ENCODE peak calls at places on chromosomes 4 and X, in eight cellular contexts. C, Z, W, M, D, L, K and X are unnamed samples. For H3K4me1, the result is how much of the 10 kb centered on the place peaks cover.

GRCh38 chrX:107894038-107894437 is 68.4 kb downstream of the MID2 start:
- DNase-seq in Z (no peak), K (no peak), L (no peak), C (peak), D (peak), M (peak), W (peak), X (no peak)

GRCh38 chrX:153245288-153245731 is 66.2 kb downstream of the MAGEA1 start:
- DNase-seq in D (no peak), W (no peak), Z (no peak), M (peak), C (peak), L (no peak), K (no peak), X (no peak)

GRCh38 chrX:20063153-20063552 is 53.6 kb downstream of the MAP7D2 start:
- DNase-seq in W (no peak), K (no peak), M (no peak), Z (no peak), C (no peak), L (no peak), D (no peak), X (no peak)

GRCh38 chr4:155818639-155819038 is 47.4 kb downstream of the ASIC5 start:
- DNase-seq in C (no peak), K (no peak), D (no peak), L (no peak), Z (no peak), W (no peak), M (no peak), X (no peak)

GRCh38 chr4:31334086-31334910 is 614.1 kb downstream of the PCDH7 start:
- DNase-seq in M (no peak), K (no peak), L (no peak), C (no peak), D (no peak), Z (no peak), W (no peak), X (no peak)

GRCh38 chr4:173707658-173708415 is 177.8 kb upstream of the HAND2 start:
- DNase-seq in K (no peak), D (no peak), M (no peak), C (no peak), W (no peak), L (no peak), Z (no peak), X (no peak)

GRCh38 chrX:19568422-19568821 is 53.1 kb upstream of the MAP3K15 start:
- DNase-seq in K (no peak), D (no peak), M (no peak), C (no peak), W (no peak), L (no peak), Z (no peak), X (no peak)

GRCh38 chrX:103629295-103630170 is 758 bp downstream of the TCEAL1 start:
- DNase-seq in W (peak), L (peak), K (peak), M (peak), Z (peak), D (peak), C (peak), X (no peak)

DNA sequence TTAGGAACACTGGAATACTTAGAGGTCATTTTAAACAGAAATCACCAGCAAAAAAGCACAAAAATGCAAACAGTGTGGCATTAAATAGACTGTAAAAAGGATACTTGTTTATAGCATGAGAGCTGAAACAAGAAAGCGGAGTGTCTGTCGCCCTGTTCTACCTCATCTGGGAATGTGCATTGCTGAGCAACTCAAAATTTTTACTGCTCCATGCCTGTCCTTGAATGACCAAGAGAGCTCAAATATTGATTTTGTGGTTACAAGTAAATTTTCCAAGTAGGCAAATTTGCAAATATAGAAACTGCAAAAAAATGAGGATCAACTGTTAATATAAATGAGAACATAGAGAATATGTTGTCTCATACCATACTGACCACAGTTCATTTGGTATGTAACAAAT is 25.5 kb downstream of the AP1AR start:
- DNase-seq in D (no peak), C (no peak), W (no peak), M (no peak), L (no peak), K (no peak), Z (no peak), X (no peak)
- TF ChIP-seq CTCF in D (no peak), C (no peak), W (no peak), M (no peak), L (no peak), K (no peak), Z (no peak), X (no peak)

GRCh38 chr4:19945979-19946380 is 305.7 kb upstream of the SLIT2 start:
- DNase-seq in K (no peak), L (no peak), Z (no peak), M (no peak), W (no peak), D (no peak), C (no peak), X (no peak)
- H3K4me1 ChIP-seq in K (under half), L (under half), Z (under half), M (under half), W (under half), D (under half), C (under half), X (under half)

GRCh38 chrX:109472939-109473713 is 8.8 kb downstream of the GUCY2F start:
- DNase-seq in L (no peak), K (no peak), M (peak), Z (no peak), W (no peak), D (no peak), C (peak), X (no peak)

DNA sequence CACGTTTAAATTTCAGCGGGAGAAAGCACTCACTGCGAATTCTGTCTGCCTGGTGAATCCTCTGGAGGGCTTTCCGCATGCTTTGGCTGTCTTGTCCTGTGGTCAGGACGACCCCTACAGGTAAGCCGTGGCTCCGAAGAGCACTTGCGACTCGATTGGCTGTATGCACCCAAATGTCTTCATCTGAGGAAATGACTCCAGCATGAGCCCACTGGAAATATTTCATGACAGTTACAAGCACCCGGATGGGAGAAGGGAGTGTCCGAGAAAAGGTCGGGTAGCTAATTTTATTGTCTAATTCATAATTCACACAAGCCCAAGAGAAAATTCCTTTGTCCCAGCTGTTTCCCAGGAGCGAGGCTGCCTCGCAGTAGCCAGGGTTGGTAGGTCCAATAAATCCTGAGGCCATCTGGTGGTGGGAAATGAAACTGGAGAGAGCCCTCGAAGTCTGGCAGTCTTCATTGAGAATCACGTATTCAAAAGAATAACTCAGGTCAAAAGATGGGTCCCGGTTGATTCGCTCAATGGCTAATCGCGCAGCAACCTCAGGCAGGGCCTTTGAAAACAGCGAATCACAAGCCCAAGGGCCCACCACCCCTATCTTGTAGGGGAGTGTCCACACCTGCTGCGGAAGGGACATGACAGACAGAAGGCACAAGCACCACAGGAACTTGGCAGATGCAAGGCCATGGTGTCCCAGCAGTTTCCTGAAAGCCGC is 6.6 kb downstream of the GUCY2F start:
- DNase-seq in W (peak), Z (peak), K (no peak), D (peak), M (peak), L (no peak), C (peak), X (no peak)
- TF ChIP-seq CTCF in W (peak), Z (peak), K (peak), D (peak), M (peak), L (peak), C (peak), X (no peak)

GRCh38 chr4:122842392-122842791 is 15.8 kb downstream of the FGF2 start:
- DNase-seq in D (no peak), L (no peak), C (no peak), M (no peak), K (no peak), Z (no peak), W (no peak), X (no peak)

GRCh38 chr4:122845066-122845465 is 18.4 kb downstream of the FGF2 start:
- DNase-seq in C (no peak), D (no peak), Z (no peak), W (no peak), M (no peak), K (no peak), L (no peak), X (no peak)

GRCh38 chr4:122842984-122843531 is 16.4 kb downstream of the FGF2 start:
- DNase-seq in L (no peak), M (no peak), Z (peak), W (no peak), K (no peak), C (no peak), D (no peak), X (no peak)

GRCh38 chr4:122847931-122848330 is 21.3 kb downstream of the FGF2 start:
- DNase-seq in W (no peak), K (no peak), C (no peak), D (no peak), L (no peak), M (no peak), Z (no peak), X (no peak)

DNA sequence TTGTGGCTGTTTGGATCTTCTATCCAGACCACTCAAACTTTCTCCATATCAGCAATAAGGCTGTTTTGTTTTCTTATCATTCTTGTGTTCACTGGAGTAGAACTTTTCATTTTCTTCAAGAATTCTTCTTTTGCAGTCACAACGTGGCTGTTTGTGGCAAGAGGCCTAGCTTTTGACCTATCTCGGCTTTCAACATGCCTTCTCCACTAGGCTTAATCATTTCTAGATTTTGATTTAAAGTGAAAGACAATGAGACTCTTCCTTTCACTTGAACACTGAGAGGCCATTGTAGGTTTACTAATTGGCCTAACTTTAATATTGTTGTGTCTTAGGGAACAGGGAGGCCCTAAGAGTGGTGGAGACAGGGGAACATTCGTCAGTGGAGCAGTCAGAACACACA is 19.1 kb downstream of the FGF2 start:
- DNase-seq in K (no peak), W (no peak), L (no peak), M (no peak), C (no peak), D (no peak), Z (no peak), X (no peak)
- H3K4me1 ChIP-seq in K (under half), W (under half), L (under half), M (half or more), C (under half), D (under half), Z (under half), X (under half)

GRCh38 chr4:121696641-121697461 is at the start of gene ANXA5:
- DNase-seq in L (peak), Z (peak), C (peak), D (peak), K (peak), M (peak), W (peak), X (peak)
- TF ChIP-seq CTCF in L (peak), Z (peak), C (peak), D (no peak), K (peak), M (peak), W (no peak), X (no peak)

GRCh38 chr4:108854781-108855180 is 91.9 kb upstream of the ETNPPL start:
- DNase-seq in D (no peak), W (no peak), C (no peak), K (no peak), Z (no peak), L (no peak), M (no peak), X (no peak)

GRCh38 chr4:108850407-108850709 is 87.5 kb upstream of the ETNPPL start:
- DNase-seq in Z (no peak), C (no peak), K (no peak), W (no peak), L (no peak), M (no peak), D (no peak), X (no peak)

GRCh38 chr4:108849611-108850406 is 87.0 kb upstream of the ETNPPL start:
- DNase-seq in W (no peak), C (no peak), M (peak), K (no peak), Z (no peak), D (no peak), L (no peak), X (no peak)

GRCh38 chr4:108851346-108851745 is 88.5 kb upstream of the ETNPPL start:
- DNase-seq in M (no peak), C (no peak), D (no peak), W (no peak), K (no peak), Z (no peak), L (no peak), X (no peak)

GRCh38 chr4:108852691-108853090 is 89.8 kb upstream of the ETNPPL start:
- DNase-seq in K (no peak), C (no peak), M (no peak), D (no peak), Z (no peak), W (no peak), L (no peak), X (no peak)
- H3K4me1 ChIP-seq in K (under half), C (under half), M (under half), D (under half), Z (under half), W (under half), L (under half), X (under half)

DNA sequence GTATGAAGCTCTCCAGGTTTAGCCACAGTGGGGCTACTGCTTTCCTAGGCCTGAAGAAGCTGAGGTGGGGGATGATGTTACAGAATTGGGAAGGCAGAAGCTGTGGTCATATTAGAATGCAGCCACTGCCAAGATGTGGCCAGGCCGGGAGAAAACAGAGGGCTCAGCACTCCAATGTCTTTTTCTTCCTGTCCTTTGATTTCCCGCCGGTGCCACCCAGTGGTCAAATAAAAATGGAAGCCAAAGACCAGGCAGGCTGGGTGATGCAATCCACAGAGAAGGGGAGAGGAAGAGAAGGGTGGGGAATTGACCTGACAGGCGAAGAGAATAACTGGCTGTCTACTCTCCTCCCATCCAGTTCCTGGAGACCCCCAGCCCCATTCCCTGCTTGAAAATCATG is 94.9 kb upstream of the SHISA3 start:
- DNase-seq in W (peak), M (peak), D (peak), L (no peak), Z (no peak), K (no peak), C (peak), X (no peak)
- TF ChIP-seq CTCF in W (no peak), M (peak), D (no peak), L (peak), Z (peak), K (peak), C (peak), X (no peak)

DNA sequence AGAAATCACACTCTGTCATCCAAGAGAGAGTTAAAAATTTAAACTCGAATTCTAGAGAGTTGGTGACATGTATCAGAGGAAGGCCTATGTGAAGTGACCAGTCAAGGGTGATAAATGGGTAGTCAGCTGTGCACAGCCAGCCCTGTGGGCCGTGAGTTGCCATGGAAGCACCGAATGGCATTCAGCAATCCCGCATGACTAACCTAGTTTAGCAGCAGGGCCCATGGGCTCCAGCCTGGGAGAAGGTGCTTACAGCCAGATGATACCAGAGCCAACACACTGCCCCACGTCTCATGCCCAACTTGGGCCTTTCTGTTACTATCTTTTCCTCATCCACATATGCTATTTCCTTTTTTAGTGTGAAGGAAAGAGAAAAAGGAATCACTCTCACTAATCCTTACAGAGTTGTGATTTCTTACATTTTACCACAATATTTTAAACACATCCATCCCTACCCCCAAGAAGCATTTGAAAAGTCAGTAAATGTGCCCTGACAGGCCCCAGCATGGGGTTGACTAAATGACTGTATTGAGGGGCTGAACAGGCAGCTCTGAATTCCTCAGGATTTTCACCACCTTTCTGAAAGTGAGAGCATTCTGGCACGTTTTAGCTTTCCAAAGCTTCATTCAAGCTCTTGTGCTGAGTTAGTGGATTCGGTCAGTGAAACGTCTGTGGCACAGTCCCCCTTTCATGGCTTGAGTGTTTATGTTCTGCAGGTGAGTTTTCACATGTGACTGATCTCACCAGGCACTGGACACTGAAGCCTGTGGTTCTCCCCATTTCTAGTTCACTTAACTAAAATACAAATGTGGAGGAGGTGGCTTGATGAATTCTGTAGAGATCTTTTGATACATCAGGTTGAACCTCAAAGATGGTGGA is 104.3 kb downstream of the AFF1 start:
- DNase-seq in L (no peak), Z (peak), C (peak), W (peak), K (peak), M (peak), D (no peak), X (no peak)
- H3K4me1 ChIP-seq in L (half or more), Z (under half), C (half or more), W (under half), K (half or more), M (half or more), D (under half), X (under half)

GRCh38 chrX:36859231-36859630 is 148.9 kb upstream of the FAM47C start:
- DNase-seq in K (no peak), L (no peak), D (no peak), W (no peak), C (peak), Z (no peak), M (no peak), X (no peak)

DNA sequence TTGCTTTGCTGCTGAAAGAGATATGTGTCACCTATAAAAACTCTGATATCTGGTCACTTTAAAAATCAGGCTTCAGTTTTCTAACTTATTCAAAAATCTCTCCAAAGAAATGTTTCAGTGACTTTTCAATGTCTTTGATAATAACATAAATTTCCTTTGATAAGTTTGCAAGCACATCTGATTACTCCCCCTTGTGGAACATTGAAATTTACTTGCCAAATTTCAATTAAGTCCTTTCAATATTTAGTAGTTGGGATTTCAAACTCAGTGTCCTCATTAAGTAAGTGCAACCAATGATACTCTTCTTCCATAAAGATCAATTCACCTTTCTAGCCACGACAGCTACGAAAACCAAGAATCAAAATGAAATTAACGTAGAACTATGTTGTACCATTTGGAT is 151.3 kb upstream of the FAM47C start:
- DNase-seq in L (no peak), Z (no peak), M (peak), C (no peak), K (no peak), D (no peak), W (no peak), X (no peak)
- TF ChIP-seq CTCF in L (no peak), Z (no peak), M (no peak), C (no peak), K (no peak), D (no peak), W (no peak), X (no peak)